ENCODE peak calls at places on chromosomes 6 and 20, in eight cellular contexts. T, M, Q, C, K, J, L and O are unnamed samples. For H3K9me3, the result is how much of the 10 kb centered on the place peaks cover.

GRCh38 chr20:45229264-45230056 is 8.3 kb downstream of the SEMG2 start:
- DNase-seq in T (no peak), M (peak), Q (no peak), C (no peak), K (no peak), J (no peak), L (no peak), O (peak)

GRCh38 chr20:34075647-34076046 is 36.4 kb downstream of the EIF2S2 start:
- DNase-seq in T (no peak), M (no peak), Q (no peak), C (no peak), K (no peak), J (no peak), L (no peak), O (no peak)

GRCh38 chr6:11209941-11210340 is 22.5 kb downstream of the NEDD9 start:
- DNase-seq in T (peak), M (no peak), Q (no peak), C (peak), K (peak), J (no peak), L (no peak), O (no peak)

GRCh38 chr6:170095273-170095976 is 195.5 kb downstream of the DLL1 start:
- DNase-seq in T (no peak), M (no peak), Q (no peak), C (no peak), K (no peak), J (peak), L (peak), O (no peak)

GRCh38 chr20:34102342-34102741 is 9.7 kb downstream of the EIF2S2 start:
- DNase-seq in T (no peak), M (no peak), Q (no peak), C (no peak), K (no peak), J (no peak), L (no peak), O (no peak)

GRCh38 chr6:39054577-39055142 is 6.1 kb downstream of the GLP1R start:
- DNase-seq in T (no peak), M (no peak), Q (no peak), C (no peak), K (no peak), J (no peak), L (no peak), O (no peak)

GRCh38 chr6:14841901-14842421 is 403.9 kb upstream of the JARID2 start:
- DNase-seq in T (peak), M (no peak), Q (no peak), C (no peak), K (no peak), J (peak), L (no peak), O (no peak)

GRCh38 chr6:80217799-80218198 is 111.3 kb downstream of the BCKDHB start:
- DNase-seq in T (no peak), M (no peak), Q (no peak), C (no peak), K (no peak), J (no peak), L (no peak), O (no peak)

GRCh38 chr6:41462980-41463930 is 82.9 kb upstream of the FOXP4 start:
- DNase-seq in T (peak), M (peak), Q (peak), C (peak), K (no peak), J (peak), L (peak), O (no peak)

GRCh38 chr6:4774715-4775590 is 1.3 kb upstream of the CDYL start:
- DNase-seq in T (no peak), M (no peak), Q (peak), C (peak), K (no peak), J (peak), L (peak), O (peak)

GRCh38 chr6:147080215-147080614 is 124.0 kb upstream of the STXBP5 start:
- DNase-seq in T (no peak), M (no peak), Q (no peak), C (no peak), K (no peak), J (no peak), L (no peak), O (no peak)

GRCh38 chr20:43853174-43853803 is 61.4 kb upstream of the TOX2 start:
- DNase-seq in T (peak), M (no peak), Q (no peak), C (no peak), K (no peak), J (no peak), L (no peak), O (no peak)

GRCh38 chr6:45651301-45651700 is 273.6 kb upstream of the SUPT3H start:
- DNase-seq in T (no peak), M (no peak), Q (no peak), C (no peak), K (no peak), J (no peak), L (no peak), O (no peak)

GRCh38 chr6:166464418-166465400 is 82.0 kb upstream of the MPC1 start:
- DNase-seq in T (no peak), M (no peak), Q (no peak), C (no peak), K (no peak), J (no peak), L (no peak), O (no peak)

GRCh38 chr6:27091661-27092315 is 155.7 kb upstream of the PRSS16 start:
- DNase-seq in T (peak), M (peak), Q (no peak), C (peak), K (peak), J (no peak), L (no peak), O (no peak)

GRCh38 chr6:17267586-17267985 is 13.6 kb upstream of the RBM24 start:
- DNase-seq in T (no peak), M (no peak), Q (no peak), C (no peak), K (no peak), J (no peak), L (no peak), O (no peak)

GRCh38 chr20:9610665-9611064 is 96.3 kb downstream of the LAMP5 start:
- DNase-seq in T (no peak), M (no peak), Q (no peak), C (no peak), K (no peak), J (no peak), L (no peak), O (no peak)

GRCh38 chr6:51369485-51369884 is 550.8 kb downstream of the TFAP2B start:
- DNase-seq in T (no peak), M (no peak), Q (no peak), C (no peak), K (no peak), J (no peak), L (no peak), O (no peak)

GRCh38 chr6:41667195-41667594 is 28.9 kb downstream of the MDFI start:
- DNase-seq in T (no peak), M (no peak), Q (no peak), C (no peak), K (no peak), J (no peak), L (no peak), O (no peak)

GRCh38 chr20:5786930-5787826 is 37.0 kb downstream of the SHLD1 start:
- DNase-seq in T (peak), M (no peak), Q (peak), C (peak), K (no peak), J (peak), L (no peak), O (no peak)

GRCh38 chr6:55985309-55985708 is 109.9 kb upstream of the BMP5 start:
- DNase-seq in T (no peak), M (no peak), Q (no peak), C (no peak), K (no peak), J (no peak), L (no peak), O (no peak)

GRCh38 chr6:105273589-105273988 is 93.8 kb upstream of the POPDC3 start:
- DNase-seq in T (no peak), M (no peak), Q (no peak), C (no peak), K (no peak), J (no peak), L (no peak), O (no peak)

GRCh38 chr6:88561034-88561973 is 395.2 kb upstream of the CNR1 start:
- DNase-seq in T (no peak), M (no peak), Q (no peak), C (no peak), K (no peak), J (no peak), L (no peak), O (no peak)

GRCh38 chr6:105179244-105180065 is at the start of gene POPDC3:
- DNase-seq in T (peak), M (no peak), Q (no peak), C (no peak), K (no peak), J (no peak), L (no peak), O (no peak)

GRCh38 chr20:40860487-40860902 is 168.1 kb upstream of the TOP1 start:
- DNase-seq in T (peak), M (peak), Q (peak), C (no peak), K (no peak), J (no peak), L (no peak), O (no peak)

GRCh38 chr6:159899994-159900745 is 9.4 kb downstream of the MAS1 start:
- DNase-seq in T (peak), M (no peak), Q (no peak), C (no peak), K (no peak), J (no peak), L (no peak), O (no peak)

DNA sequence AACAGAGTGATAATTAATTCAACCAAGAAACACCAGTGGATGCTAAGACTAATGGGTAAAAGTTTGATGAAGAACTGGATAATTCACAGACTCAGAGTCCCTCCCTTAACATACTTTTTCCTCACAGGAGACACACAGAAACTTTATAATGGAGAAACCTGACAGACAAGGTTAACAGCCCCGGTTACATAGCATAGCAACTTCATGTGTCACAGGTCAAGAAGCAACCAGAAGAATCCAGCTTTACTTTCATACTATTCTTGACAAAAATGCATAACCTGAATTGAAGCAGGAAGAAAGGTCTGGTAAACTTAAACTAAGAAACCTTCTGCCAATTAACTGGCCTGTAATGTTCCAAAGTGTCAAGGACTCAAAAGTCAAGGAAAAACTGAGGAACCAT is 375.9 kb downstream of the RNF144B start:
- DNase-seq in T (no peak), M (no peak), Q (no peak), C (no peak), K (no peak), J (no peak), L (no peak), O (no peak)
- H3K27ac ChIP-seq in T (no peak), M (no peak), Q (no peak), C (no peak), K (no peak), J (no peak), L (no peak), O (no peak)

DNA sequence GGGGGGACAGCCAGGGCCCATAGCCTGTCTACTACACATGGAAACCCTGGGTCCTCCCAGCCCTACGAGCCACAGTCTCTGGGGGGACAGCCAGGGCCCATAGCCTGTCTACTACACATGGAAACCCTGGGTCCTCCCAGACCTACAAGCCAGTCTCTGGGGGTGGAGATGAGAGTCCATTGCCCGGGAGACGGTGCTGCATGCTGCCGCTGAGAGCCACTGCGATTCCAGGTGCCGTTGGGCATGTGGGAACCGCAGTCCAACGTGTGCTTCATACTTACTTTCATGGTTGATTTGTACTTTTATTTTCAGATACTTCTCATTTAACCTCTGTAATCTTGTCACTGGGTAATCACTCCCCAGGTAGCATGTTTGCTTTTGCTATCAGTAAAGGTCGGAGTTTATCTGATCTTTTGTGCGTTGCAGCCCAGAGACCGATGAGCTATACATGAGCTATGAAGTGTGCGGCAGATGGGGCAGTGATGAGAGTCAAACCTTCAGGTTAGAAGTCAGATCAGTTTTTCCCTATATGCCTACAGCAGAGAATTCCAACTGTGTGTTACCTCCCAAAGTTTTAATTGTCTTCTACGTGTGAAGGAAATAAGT is 58.2 kb downstream of the SMOC2 start:
- DNase-seq in T (no peak), M (no peak), Q (no peak), C (no peak), K (no peak), J (no peak), L (no peak), O (no peak)
- H3K9me3 ChIP-seq in T (half or more), M (under half), Q (under half), C (under half), K (under half), J (under half), L (under half), O (under half)

DNA sequence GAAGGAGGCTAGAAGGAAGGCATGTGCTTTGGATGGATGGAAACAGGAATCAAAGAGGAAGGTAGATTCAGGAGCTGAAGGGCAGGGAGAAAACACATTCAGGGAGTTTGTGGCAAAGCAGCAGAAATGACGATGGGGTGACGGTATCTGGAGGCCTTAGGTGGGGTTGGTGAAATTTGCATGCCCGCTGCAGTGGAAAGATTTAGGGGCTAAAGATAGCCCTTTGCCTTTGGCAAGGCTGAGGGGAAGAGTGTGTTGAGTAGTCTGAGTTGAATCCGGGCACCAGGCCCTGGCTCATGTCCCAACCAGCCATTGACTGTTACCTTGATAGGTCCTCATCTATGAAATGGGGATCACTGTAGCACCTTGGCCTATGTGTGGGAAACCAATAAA is 1.3 kb downstream of the GZF1 start:
- DNase-seq in T (no peak), M (no peak), Q (peak), C (no peak), K (no peak), J (no peak), L (no peak), O (no peak)
- H3K4me3 ChIP-seq in T (peak), M (peak), Q (no peak), C (peak), K (peak), J (peak), L (no peak), O (peak)

DNA sequence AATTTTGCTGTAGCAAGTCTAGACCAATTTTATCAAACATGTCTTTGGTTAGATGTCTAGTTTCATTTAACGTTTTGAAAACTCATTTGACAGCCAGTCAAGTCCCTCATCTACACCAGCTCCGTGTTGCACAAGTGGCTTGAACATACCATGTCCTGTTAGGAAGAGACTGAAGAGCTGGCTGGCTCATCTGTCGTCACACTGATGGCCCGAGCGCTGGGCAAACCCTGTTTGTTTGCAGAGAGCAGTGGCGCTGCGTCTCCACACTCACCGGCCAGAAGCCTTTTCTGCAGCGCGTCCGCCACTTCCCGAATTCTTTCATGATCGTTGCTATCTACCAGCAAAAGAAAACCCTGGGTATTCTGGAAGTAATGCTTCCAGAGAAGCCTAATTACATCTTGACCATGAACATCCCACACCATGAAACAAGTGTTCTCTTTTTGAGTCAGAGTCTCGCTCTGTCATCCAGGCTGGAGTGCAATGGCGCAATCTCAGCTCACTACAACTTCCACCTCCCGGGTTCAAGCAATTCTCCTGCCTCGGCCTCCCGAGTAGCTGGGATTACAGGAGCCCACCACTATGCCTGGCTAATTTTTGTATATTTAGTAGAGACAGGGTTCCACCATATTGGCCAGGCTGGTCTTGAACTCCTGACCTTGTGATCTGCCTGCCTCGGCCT is 10.7 kb upstream of the TCFL5 start:
- DNase-seq in T (no peak), M (no peak), Q (no peak), C (no peak), K (no peak), J (no peak), L (no peak), O (no peak)
- H3K27ac ChIP-seq in T (no peak), M (no peak), Q (no peak), C (no peak), K (no peak), J (no peak), L (no peak), O (no peak)

DNA sequence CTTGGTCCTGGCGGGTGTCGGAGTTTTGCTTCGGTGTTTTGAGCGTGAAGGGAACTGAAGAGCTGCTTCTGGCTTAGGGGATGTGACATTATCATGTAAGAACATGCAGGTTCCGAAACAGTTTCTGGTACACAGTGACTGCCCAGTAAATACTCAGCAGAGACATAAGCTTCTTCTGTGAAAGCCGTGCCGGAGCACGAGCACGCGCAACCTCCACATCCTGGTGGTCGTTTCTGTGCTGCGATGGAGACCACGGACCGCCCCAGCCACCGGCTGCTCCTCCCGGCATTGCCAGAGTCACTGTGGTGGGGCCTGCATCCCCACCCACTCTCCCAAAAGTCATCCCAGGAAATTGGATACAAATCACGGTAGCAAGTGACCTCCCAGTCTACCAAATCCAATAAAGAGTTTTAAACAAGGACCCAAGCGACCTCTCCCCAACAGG is 18.7 kb downstream of the KIF25 start:
- DNase-seq in T (no peak), M (no peak), Q (no peak), C (no peak), K (no peak), J (no peak), L (no peak), O (no peak)
- H3K9me3 ChIP-seq in T (under half), M (under half), Q (under half), C (under half), K (under half), J (under half), L (under half), O (under half)